ENCODE peak calls at places on chromosomes 12 and 14, in five cellular contexts. P is keratinocyte, B is mammary epithelial cell, W is PC-3, X is PC-9. F is an unnamed sample. For H3K36me3, the result is how much of the 10 kb centered on the place peaks cover.

GRCh38 chr12:65121049-65121955 is at the start of gene WIF1:
- DNase-seq in P (no peak), X (peak), B (peak), W (peak), F (no peak)

GRCh38 chr12:103965255-103965589 is 450 bp upstream of the TDG start:
- DNase-seq in X (no peak), B (no peak), P (no peak), W (no peak), F (no peak)

GRCh38 chr14:92464156-92464555 is 49.4 kb upstream of the RIN3 start:
- DNase-seq in W (no peak), B (no peak), X (no peak), P (no peak), F (no peak)

GRCh38 chr12:121932176-121932536 is 13.8 kb downstream of the CFAP251 start:
- DNase-seq in X (no peak), W (no peak), B (no peak), P (no peak), F (no peak)

GRCh38 chr12:117118838-117119591 is 19.8 kb upstream of the TESC start:
- DNase-seq in X (no peak), P (no peak), B (no peak), W (no peak), F (no peak)

GRCh38 chr12:6821271-6821673 is 349 bp upstream of the GPR162 start:
- DNase-seq in W (no peak), X (peak), P (no peak), B (no peak), F (peak)

GRCh38 chr14:75981426-75981825 is 369 bp downstream of the TGFB3 start:
- DNase-seq in P (no peak), B (no peak), X (no peak), W (no peak), F (no peak)

GRCh38 chr12:116601524-116601923 is 42.3 kb downstream of the MAP1LC3B2 start:
- DNase-seq in W (peak), B (peak), X (peak), P (peak), F (peak)

GRCh38 chr12:27879708-27880107 is 92.8 kb downstream of the PTHLH start:
- DNase-seq in W (no peak), X (no peak), B (no peak), P (no peak), F (no peak)

GRCh38 chr14:46054526-46054925 is 597.1 kb downstream of the RPL10L start:
- DNase-seq in X (no peak), B (peak), P (peak), W (peak), F (peak)

GRCh38 chr14:98903371-98903770 is 368.6 kb downstream of the BCL11B start:
- DNase-seq in W (no peak), B (peak), X (no peak), P (peak), F (no peak)
- TF ChIP-seq EZH2 in W (no peak), B (no peak), X (no peak), P (no peak), F (no peak)

GRCh38 chr12:105222726-105223357 is 13.1 kb downstream of the APPL2 start:
- DNase-seq in W (no peak), B (no peak), P (no peak), X (no peak), F (no peak)

GRCh38 chr12:105223358-105223840 is 12.6 kb downstream of the APPL2 start:
- DNase-seq in B (no peak), W (no peak), P (no peak), X (no peak), F (no peak)

GRCh38 chr12:105222326-105222655 is 13.7 kb downstream of the APPL2 start:
- DNase-seq in X (no peak), W (no peak), B (no peak), P (no peak), F (no peak)

GRCh38 chr12:105224399-105224798 is 11.6 kb downstream of the APPL2 start:
- DNase-seq in P (no peak), X (no peak), W (no peak), B (no peak), F (no peak)

DNA sequence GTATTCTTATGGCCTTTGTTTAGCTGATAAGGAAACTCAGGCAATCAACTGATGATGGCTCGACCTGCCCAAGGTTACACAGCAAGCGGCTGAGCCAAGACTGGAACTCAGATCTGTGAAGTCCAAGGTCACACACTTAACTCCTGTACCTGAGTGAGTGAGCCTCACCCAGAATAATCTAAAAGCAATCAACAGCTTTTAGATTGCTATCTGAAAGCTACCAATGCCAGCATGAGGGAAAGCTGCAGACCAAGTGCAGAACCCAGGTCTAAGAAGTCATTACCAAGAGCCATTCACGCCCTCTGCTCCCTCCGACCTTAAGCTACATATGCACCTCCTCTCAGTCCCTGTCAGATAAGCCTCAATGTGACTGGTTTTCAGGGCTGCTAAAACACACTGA is 12.1 kb downstream of the APPL2 start:
- DNase-seq in W (no peak), P (no peak), X (no peak), B (no peak), F (no peak)
- H3K36me3 ChIP-seq in W (under half), P (under half), X (under half), B (under half), F (under half)

DNA sequence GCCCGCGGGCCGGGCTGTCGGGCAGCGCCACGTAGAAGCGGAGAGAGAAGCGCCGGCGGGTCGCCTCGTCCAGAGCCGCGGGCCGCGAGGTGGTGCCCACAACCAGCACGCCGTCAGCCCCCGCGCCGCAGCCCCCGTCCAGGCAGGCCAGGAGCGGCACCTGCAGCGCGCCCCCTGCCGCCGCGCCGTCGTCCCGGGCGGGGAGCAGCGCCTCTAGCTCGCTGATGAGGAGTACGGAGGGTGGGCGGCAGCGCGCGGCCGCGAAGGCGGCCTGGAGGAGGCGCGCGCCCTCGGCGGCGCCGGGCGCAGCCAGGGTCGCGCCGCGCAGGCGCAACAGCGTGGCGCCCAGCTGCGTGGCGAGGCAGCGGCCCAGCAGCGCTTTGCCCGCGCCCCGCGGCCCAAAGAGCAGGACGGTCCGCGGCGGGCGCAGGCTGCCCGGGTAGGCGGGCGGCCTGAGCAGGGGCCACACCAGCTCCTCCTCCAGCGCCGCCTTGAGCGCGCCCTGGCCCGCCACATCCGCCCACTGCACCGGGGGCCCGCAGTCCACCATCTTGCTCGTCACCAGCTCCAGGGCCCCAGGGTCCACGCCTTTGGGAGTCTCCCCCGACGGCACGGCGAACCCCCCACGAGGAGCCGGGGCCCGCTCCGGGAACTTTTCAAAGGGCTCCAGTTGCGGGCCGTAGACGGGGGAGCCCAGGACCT is 27.6 kb downstream of the FIGNL2 start:
- DNase-seq in P (no peak), B (no peak), X (no peak), W (peak), F (peak)
- TF ChIP-seq EZH2 in P (no peak), B (peak), X (no peak), W (no peak), F (no peak)

DNA sequence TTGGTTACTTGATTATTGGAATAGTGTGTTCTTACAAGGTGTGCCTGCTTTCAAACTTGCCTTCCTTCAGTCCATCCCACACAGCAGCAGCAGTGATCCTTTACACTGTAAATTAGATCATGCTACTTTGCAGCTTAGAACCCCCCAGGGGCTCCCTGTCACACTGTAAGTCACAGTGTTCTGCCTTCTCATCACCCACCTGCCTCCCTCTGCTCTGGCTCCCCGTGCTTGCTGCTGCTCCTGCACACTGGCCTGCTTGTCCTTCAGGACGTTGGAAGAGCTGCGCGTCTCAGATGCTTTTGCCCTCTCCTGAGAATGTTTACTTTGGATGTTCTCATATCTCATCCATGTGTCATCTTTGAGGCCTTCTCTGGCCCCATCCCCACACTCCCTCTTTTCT is 27.3 kb downstream of the ZC3H14 start:
- DNase-seq in P (no peak), X (no peak), B (no peak), W (no peak), F (no peak)
- H3K36me3 ChIP-seq in P (under half), X (under half), B (under half), W (under half), F (under half)